ENCODE peak calls at places on chromosomes 13 and 19, in nine cellular contexts. One of them, this sample, is unnamed.
A peak's percentile ranks its signal among the peaks of the same experiment; 100 is the strongest.

GRCh38 chr13:86087241-86087640 is 288.0 kb upstream of the SLITRK6 start:
- DNase-seq in left ventricle myocardium inferior: no peak
- DNase-seq in AML-193: no peak
- DNase-seq in body of pancreas: no peak
- DNase-seq in WTC11: no peak
- DNase-seq in RWPE1: peak; percentile 8
- DNase-seq in NCI-H748 treated with DMSO at 0.1 percent for 48 hours: no peak
- DNase-seq in dorsolateral prefrontal cortex: no peak
- DNase-seq in aorta: no peak
- DNase-seq in this sample: no peak

GRCh38 chr13:96781141-96781540 is 213.1 kb downstream of the OXGR1 start:
- DNase-seq in AML-193: no peak
- DNase-seq in NCI-H748 treated with DMSO at 0.1 percent for 48 hours: no peak
- DNase-seq in WTC11: no peak
- DNase-seq in body of pancreas: no peak
- DNase-seq in dorsolateral prefrontal cortex: peak; percentile 56
- DNase-seq in RWPE1: no peak
- DNase-seq in aorta: peak; percentile 87
- DNase-seq in left ventricle myocardium inferior: peak; percentile 17
- DNase-seq in this sample: no peak

GRCh38 chr13:99982741-99983400 is 1.3 kb downstream of the ZIC2 start:
- DNase-seq in left ventricle myocardium inferior: no peak
- DNase-seq in AML-193: no peak
- DNase-seq in aorta: peak; percentile 40
- DNase-seq in NCI-H748 treated with DMSO at 0.1 percent for 48 hours: no peak
- DNase-seq in body of pancreas: no peak
- DNase-seq in WTC11: no peak
- DNase-seq in dorsolateral prefrontal cortex: no peak
- DNase-seq in RWPE1: no peak
- DNase-seq in this sample: peak; percentile 57

GRCh38 chr19:19110410-19111137 is 27.7 kb downstream of the TMEM161A start:
- DNase-seq in WTC11: peak; percentile 81
- DNase-seq in aorta: no peak
- DNase-seq in AML-193: no peak
- DNase-seq in body of pancreas: no peak
- DNase-seq in RWPE1: no peak
- DNase-seq in dorsolateral prefrontal cortex: no peak
- DNase-seq in left ventricle myocardium inferior: no peak
- DNase-seq in NCI-H748 treated with DMSO at 0.1 percent for 48 hours: no peak
- DNase-seq in this sample: no peak

GRCh38 chr19:38139122-38139521 is 84.9 kb downstream of the DPF1 start:
- DNase-seq in RWPE1: no peak
- DNase-seq in aorta: no peak
- DNase-seq in WTC11: no peak
- DNase-seq in body of pancreas: no peak
- DNase-seq in AML-193: no peak
- DNase-seq in NCI-H748 treated with DMSO at 0.1 percent for 48 hours: no peak
- DNase-seq in left ventricle myocardium inferior: no peak
- DNase-seq in dorsolateral prefrontal cortex: no peak
- DNase-seq in this sample: no peak

GRCh38 chr19:47156861-47157454 is 26.3 kb downstream of the SAE1 start:
- DNase-seq in aorta: no peak
- DNase-seq in dorsolateral prefrontal cortex: no peak
- DNase-seq in left ventricle myocardium inferior: no peak
- DNase-seq in RWPE1: no peak
- DNase-seq in WTC11: no peak
- DNase-seq in AML-193: peak; percentile 11
- DNase-seq in body of pancreas: no peak
- DNase-seq in NCI-H748 treated with DMSO at 0.1 percent for 48 hours: no peak
- DNase-seq in this sample: no peak

GRCh38 chr19:5048091-5048726 is 79.3 kb downstream of the KDM4B start:
- DNase-seq in AML-193: peak; percentile 5
- DNase-seq in left ventricle myocardium inferior: peak; percentile 77
- DNase-seq in body of pancreas: peak; percentile 80
- DNase-seq in aorta: peak; percentile 86
- DNase-seq in RWPE1: peak; percentile 82
- DNase-seq in dorsolateral prefrontal cortex: peak; percentile 86
- DNase-seq in NCI-H748 treated with DMSO at 0.1 percent for 48 hours: no peak
- DNase-seq in WTC11: peak; percentile 92
- DNase-seq in this sample: peak; percentile 53

GRCh38 chr13:24709186-24709913 is 29.1 kb downstream of the ATP12A start:
- DNase-seq in aorta: no peak
- DNase-seq in left ventricle myocardium inferior: no peak
- DNase-seq in RWPE1: no peak
- DNase-seq in NCI-H748 treated with DMSO at 0.1 percent for 48 hours: no peak
- DNase-seq in dorsolateral prefrontal cortex: no peak
- DNase-seq in AML-193: no peak
- DNase-seq in WTC11: no peak
- DNase-seq in body of pancreas: no peak
- DNase-seq in this sample: no peak

GRCh38 chr19:39590265-39590664 is 12.1 kb upstream of the LGALS13 start:
- DNase-seq in aorta: no peak
- DNase-seq in dorsolateral prefrontal cortex: no peak
- DNase-seq in left ventricle myocardium inferior: no peak
- DNase-seq in AML-193: no peak
- DNase-seq in NCI-H748 treated with DMSO at 0.1 percent for 48 hours: no peak
- DNase-seq in body of pancreas: no peak
- DNase-seq in WTC11: peak; percentile 39
- DNase-seq in RWPE1: no peak
- DNase-seq in this sample: no peak

GRCh38 chr13:45747071-45747470 is 45.0 kb downstream of the CBY2 start:
- DNase-seq in AML-193: peak; percentile 57
- DNase-seq in WTC11: no peak
- DNase-seq in left ventricle myocardium inferior: no peak
- DNase-seq in RWPE1: no peak
- DNase-seq in NCI-H748 treated with DMSO at 0.1 percent for 48 hours: no peak
- DNase-seq in aorta: no peak
- DNase-seq in body of pancreas: no peak
- DNase-seq in dorsolateral prefrontal cortex: no peak
- DNase-seq in this sample: no peak

GRCh38 chr13:104584481-104584880 is 1518.3 kb upstream of the SLC10A2 start:
- DNase-seq in WTC11: no peak
- DNase-seq in dorsolateral prefrontal cortex: no peak
- DNase-seq in AML-193: no peak
- DNase-seq in RWPE1: no peak
- DNase-seq in left ventricle myocardium inferior: no peak
- DNase-seq in NCI-H748 treated with DMSO at 0.1 percent for 48 hours: no peak
- DNase-seq in aorta: no peak
- DNase-seq in body of pancreas: no peak
- DNase-seq in this sample: no peak

GRCh38 chr19:46076951-46077814 is 36.4 kb upstream of the IGFL4 start:
- DNase-seq in RWPE1: peak; percentile 92
- DNase-seq in AML-193: peak; percentile 44
- DNase-seq in left ventricle myocardium inferior: no peak
- DNase-seq in body of pancreas: peak; percentile 72
- DNase-seq in aorta: no peak
- DNase-seq in WTC11: peak; percentile 83
- DNase-seq in dorsolateral prefrontal cortex: peak; percentile 83
- DNase-seq in NCI-H748 treated with DMSO at 0.1 percent for 48 hours: peak; percentile 97
- DNase-seq in this sample: peak; percentile 89

GRCh38 chr19:31406106-31406505 is 56.9 kb upstream of the TSHZ3 start:
- DNase-seq in dorsolateral prefrontal cortex: no peak
- DNase-seq in body of pancreas: no peak
- DNase-seq in aorta: no peak
- DNase-seq in WTC11: no peak
- DNase-seq in NCI-H748 treated with DMSO at 0.1 percent for 48 hours: no peak
- DNase-seq in AML-193: no peak
- DNase-seq in RWPE1: no peak
- DNase-seq in left ventricle myocardium inferior: no peak
- DNase-seq in this sample: no peak

GRCh38 chr19:16273005-16273404 is 51.6 kb upstream of the KLF2 start:
- DNase-seq in RWPE1: no peak
- DNase-seq in AML-193: no peak
- DNase-seq in left ventricle myocardium inferior: peak; percentile 38
- DNase-seq in NCI-H748 treated with DMSO at 0.1 percent for 48 hours: no peak
- DNase-seq in dorsolateral prefrontal cortex: peak; percentile 55
- DNase-seq in body of pancreas: no peak
- DNase-seq in aorta: peak; percentile 77
- DNase-seq in WTC11: no peak
- DNase-seq in this sample: peak; percentile 14

GRCh38 chr19:3950871-3951861 is 18.3 kb downstream of the NMRK2 start:
- DNase-seq in RWPE1: no peak
- DNase-seq in WTC11: no peak
- DNase-seq in aorta: peak; percentile 68
- DNase-seq in AML-193: peak; percentile 15
- DNase-seq in left ventricle myocardium inferior: peak; percentile 75
- DNase-seq in body of pancreas: peak; percentile 31
- DNase-seq in NCI-H748 treated with DMSO at 0.1 percent for 48 hours: no peak
- DNase-seq in dorsolateral prefrontal cortex: no peak
- DNase-seq in this sample: peak; percentile 39

GRCh38 chr19:1767464-1767933 is 14.2 kb downstream of the ONECUT3 start:
- DNase-seq in WTC11: peak; percentile 79
- DNase-seq in NCI-H748 treated with DMSO at 0.1 percent for 48 hours: no peak
- DNase-seq in AML-193: no peak
- DNase-seq in dorsolateral prefrontal cortex: no peak
- DNase-seq in RWPE1: peak; percentile 77
- DNase-seq in left ventricle myocardium inferior: peak; percentile 33
- DNase-seq in aorta: no peak
- DNase-seq in body of pancreas: peak; percentile 13
- DNase-seq in this sample: no peak

GRCh38 chr13:95098916-95099315 is 202.3 kb downstream of the ABCC4 start:
- DNase-seq in RWPE1: no peak
- DNase-seq in AML-193: no peak
- DNase-seq in aorta: no peak
- DNase-seq in dorsolateral prefrontal cortex: no peak
- DNase-seq in body of pancreas: no peak
- DNase-seq in WTC11: no peak
- DNase-seq in NCI-H748 treated with DMSO at 0.1 percent for 48 hours: no peak
- DNase-seq in left ventricle myocardium inferior: no peak
- DNase-seq in this sample: no peak

GRCh38 chr13:111482806-111483620 is 162.6 kb downstream of the TEX29 start:
- DNase-seq in left ventricle myocardium inferior: no peak
- DNase-seq in RWPE1: no peak
- DNase-seq in AML-193: no peak
- DNase-seq in body of pancreas: no peak
- DNase-seq in aorta: no peak
- DNase-seq in dorsolateral prefrontal cortex: no peak
- DNase-seq in WTC11: no peak
- DNase-seq in NCI-H748 treated with DMSO at 0.1 percent for 48 hours: no peak
- DNase-seq in this sample: no peak

GRCh38 chr19:18762125-18763023 is 28.7 kb downstream of the COMP start:
- DNase-seq in RWPE1: peak; percentile 90
- DNase-seq in AML-193: no peak
- DNase-seq in dorsolateral prefrontal cortex: no peak
- DNase-seq in NCI-H748 treated with DMSO at 0.1 percent for 48 hours: no peak
- DNase-seq in aorta: peak; percentile 73
- DNase-seq in body of pancreas: peak; percentile 98
- DNase-seq in WTC11: peak; percentile 38
- DNase-seq in left ventricle myocardium inferior: peak; percentile 64
- DNase-seq in this sample: peak; percentile 92

GRCh38 chr19:35712910-35713845 is 4.6 kb upstream of the KMT2B start:
- DNase-seq in AML-193: no peak
- DNase-seq in left ventricle myocardium inferior: no peak
- DNase-seq in body of pancreas: no peak
- DNase-seq in NCI-H748 treated with DMSO at 0.1 percent for 48 hours: no peak
- DNase-seq in aorta: no peak
- DNase-seq in WTC11: peak; percentile 46
- DNase-seq in dorsolateral prefrontal cortex: no peak
- DNase-seq in RWPE1: no peak
- DNase-seq in this sample: no peak

GRCh38 chr13:102903659-102904407 is 58.0 kb downstream of the ERCC5 start:
- DNase-seq in body of pancreas: no peak
- DNase-seq in aorta: no peak
- DNase-seq in RWPE1: peak; percentile 33
- DNase-seq in dorsolateral prefrontal cortex: no peak
- DNase-seq in left ventricle myocardium inferior: no peak
- DNase-seq in NCI-H748 treated with DMSO at 0.1 percent for 48 hours: no peak
- DNase-seq in AML-193: peak; percentile 20
- DNase-seq in WTC11: no peak
- DNase-seq in this sample: peak; percentile 10

GRCh38 chr13:88329066-88329465 is 657.9 kb downstream of the SLITRK5 start:
- DNase-seq in NCI-H748 treated with DMSO at 0.1 percent for 48 hours: no peak
- DNase-seq in aorta: no peak
- DNase-seq in dorsolateral prefrontal cortex: no peak
- DNase-seq in WTC11: no peak
- DNase-seq in left ventricle myocardium inferior: no peak
- DNase-seq in RWPE1: no peak
- DNase-seq in body of pancreas: no peak
- DNase-seq in AML-193: no peak
- DNase-seq in this sample: no peak

GRCh38 chr13:36105726-36106125 is 25.5 kb downstream of the DCLK1 start:
- DNase-seq in aorta: no peak
- DNase-seq in left ventricle myocardium inferior: no peak
- DNase-seq in NCI-H748 treated with DMSO at 0.1 percent for 48 hours: no peak
- DNase-seq in AML-193: no peak
- DNase-seq in dorsolateral prefrontal cortex: no peak
- DNase-seq in body of pancreas: no peak
- DNase-seq in WTC11: no peak
- DNase-seq in RWPE1: no peak
- DNase-seq in this sample: no peak

GRCh38 chr19:47541507-47541906 is 26.6 kb upstream of the NAPA start:
- DNase-seq in left ventricle myocardium inferior: no peak
- DNase-seq in aorta: no peak
- DNase-seq in AML-193: no peak
- DNase-seq in NCI-H748 treated with DMSO at 0.1 percent for 48 hours: no peak
- DNase-seq in WTC11: no peak
- DNase-seq in RWPE1: no peak
- DNase-seq in body of pancreas: no peak
- DNase-seq in dorsolateral prefrontal cortex: no peak
- DNase-seq in this sample: no peak

GRCh38 chr19:58380736-58381459 is at the start of gene ZNF837:
- DNase-seq in body of pancreas: peak; percentile 100
- DNase-seq in NCI-H748 treated with DMSO at 0.1 percent for 48 hours: peak; percentile 98
- DNase-seq in left ventricle myocardium inferior: peak; percentile 99
- DNase-seq in AML-193: peak; percentile 98
- DNase-seq in WTC11: peak; percentile 99
- DNase-seq in dorsolateral prefrontal cortex: peak; percentile 99
- DNase-seq in RWPE1: peak; percentile 97
- DNase-seq in aorta: peak; percentile 100
- DNase-seq in this sample: peak; percentile 95